ENCODE peak calls at places on chromosomes 2 and 18, in nine cellular contexts. D is fibroblast of mammary gland, R is WERI-Rb-1, G is A549, I is astrocyte of the cerebellum, U is coronary artery, M is HFF-Myc, F is breast epithelium, J is GM13976. N is an unnamed sample.

GRCh38 chr2:140502951-140503630 is 1627.7 kb downstream of the LRP1B start:
- DNase-seq in U (no peak), D (peak), J (no peak), I (peak), F (no peak), G (no peak), R (no peak), M (no peak), N (peak)

GRCh38 chr18:55385770-55386169 is 202.2 kb downstream of the TCF4 start:
- DNase-seq in F (no peak), U (no peak), R (no peak), I (no peak), M (no peak), D (no peak), J (no peak), G (no peak), N (no peak)

GRCh38 chr2:234290671-234291070 is 206.2 kb downstream of the ARL4C start:
- DNase-seq in M (no peak), R (no peak), D (no peak), U (no peak), J (no peak), G (no peak), F (no peak), I (no peak), N (no peak)

GRCh38 chr18:58241877-58242276 is 197.9 kb downstream of the NEDD4L start:
- DNase-seq in I (peak), F (no peak), J (no peak), D (peak), R (no peak), U (no peak), G (no peak), M (no peak), N (peak)

GRCh38 chr18:32042337-32042736 is 23.7 kb downstream of the RNF125 start:
- DNase-seq in J (no peak), D (no peak), U (no peak), G (no peak), M (no peak), R (no peak), I (no peak), F (no peak), N (no peak)

GRCh38 chr18:26536664-26537063 is 11.7 kb downstream of the KCTD1 start:
- DNase-seq in D (no peak), M (no peak), R (no peak), J (no peak), F (no peak), I (no peak), G (no peak), U (no peak), N (no peak)

GRCh38 chr2:16890081-16890480 is 224.4 kb upstream of the CYRIA start:
- DNase-seq in I (no peak), F (no peak), M (no peak), U (no peak), R (peak), D (no peak), J (no peak), G (peak), N (no peak)

GRCh38 chr2:127389778-127390435 is 2.1 kb upstream of the MAP3K2 start:
- DNase-seq in R (no peak), I (no peak), M (no peak), D (no peak), J (no peak), U (no peak), F (no peak), G (no peak), N (no peak)

GRCh38 chr2:217057773-217058172 is 197.9 kb upstream of the TNP1 start:
- DNase-seq in I (no peak), U (no peak), R (no peak), M (no peak), J (no peak), F (no peak), G (no peak), D (no peak), N (no peak)

GRCh38 chr2:198316231-198316630 is 511.8 kb downstream of the PLCL1 start:
- DNase-seq in D (no peak), R (no peak), I (no peak), F (no peak), G (no peak), M (no peak), U (no peak), J (no peak), N (no peak)

GRCh38 chr18:73742959-73743358 is 404.7 kb downstream of the FBXO15 start:
- DNase-seq in R (no peak), U (no peak), D (no peak), M (no peak), F (no peak), J (no peak), G (no peak), I (no peak), N (no peak)

GRCh38 chr2:179344280-179344961 is 79.8 kb upstream of the SESTD1 start:
- DNase-seq in G (peak), D (peak), F (no peak), R (no peak), M (no peak), I (no peak), J (no peak), U (no peak), N (no peak)

GRCh38 chr2:86274265-86274917 is 63.0 kb downstream of the REEP1 start:
- DNase-seq in R (no peak), J (peak), G (peak), D (peak), I (peak), F (no peak), U (no peak), M (peak), N (no peak)

DNA sequence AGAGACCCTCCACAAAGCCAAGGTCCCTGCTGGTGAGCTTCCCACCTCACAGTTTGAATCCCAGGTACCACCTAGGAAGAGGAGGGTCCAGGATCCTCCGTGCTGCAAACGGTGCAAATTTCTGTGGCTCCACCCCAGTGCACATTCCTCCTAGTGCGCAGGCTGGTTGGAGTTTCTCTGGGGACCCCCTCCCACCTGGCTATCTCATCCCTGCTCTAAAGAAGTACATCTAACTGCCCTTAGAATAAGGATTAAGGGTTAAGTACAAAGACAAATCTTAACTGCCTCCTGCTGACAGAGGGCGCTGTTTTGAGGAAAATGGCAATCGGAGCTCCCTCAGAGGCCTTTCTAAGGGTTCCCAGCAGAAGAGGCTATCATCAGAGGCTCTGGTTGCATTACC is 109.6 kb upstream of the FSIP2 start:
- DNase-seq in G (peak), U (no peak), I (no peak), J (no peak), R (peak), F (no peak), M (no peak), D (peak), N (no peak)
- TF ChIP-seq CTCF in G (no peak), U (no peak), I (no peak), J (no peak), R (peak), F (no peak), M (no peak), D (no peak), N (no peak)

GRCh38 chr2:22616031-22616430 is 768.9 kb upstream of the KLHL29 start:
- DNase-seq in U (no peak), R (no peak), D (no peak), G (no peak), I (no peak), F (no peak), M (no peak), J (no peak), N (no peak)
- TF ChIP-seq CTCF in U (no peak), R (peak), D (no peak), G (no peak), I (no peak), F (no peak), M (no peak), J (no peak), N (no peak)

GRCh38 chr18:72544092-72544886 is at the start of gene CBLN2:
- DNase-seq in F (no peak), J (peak), R (peak), D (peak), I (peak), M (no peak), G (peak), U (no peak), N (no peak)
- TF ChIP-seq CTCF in F (peak), J (peak), R (peak), D (peak), I (peak), M (peak), G (peak), U (no peak), N (peak)

DNA sequence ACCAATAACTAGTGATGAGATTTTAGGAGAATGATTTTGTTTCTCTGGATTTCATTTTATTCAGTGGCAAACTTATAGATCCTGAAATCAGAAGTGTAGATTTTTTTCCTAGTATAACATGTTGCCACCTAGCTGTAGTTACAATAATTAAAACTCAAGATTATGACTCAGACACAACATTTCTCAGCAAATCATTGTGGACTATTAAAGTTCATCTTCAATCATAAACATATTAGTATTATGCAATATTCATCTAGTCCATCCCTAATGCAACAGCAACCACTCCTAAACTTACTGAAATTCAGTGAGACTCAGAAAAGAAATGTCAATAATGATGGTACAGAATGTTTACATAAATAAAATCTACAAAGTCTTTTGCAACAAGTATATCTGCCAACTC is 51.3 kb downstream of the USP34 start:
- DNase-seq in U (no peak), D (no peak), R (no peak), J (no peak), I (no peak), G (no peak), M (no peak), F (no peak), N (no peak)
- TF ChIP-seq CTCF in U (no peak), D (peak), R (no peak), J (no peak), I (no peak), G (no peak), M (no peak), F (no peak), N (no peak)